ENCODE peak calls at places on chromosomes 12 and 14, in eight cellular contexts. One of them, this sample, is unnamed.

GRCh38 chr12:95202691-95203476 is 14.4 kb downstream of the FGD6 start:
- DNase-seq in GM10248: no peak
- DNase-seq in NCI-H1105: no peak
- DNase-seq in BJ: no peak
- DNase-seq in GM23338: no peak
- DNase-seq in AG08395: no peak
- DNase-seq in pons: no peak
- DNase-seq in right cardiac atrium: no peak
- DNase-seq in this sample: no peak

GRCh38 chr14:69879175-69880047 is at the start of gene SMOC1:
- DNase-seq in GM10248: peak
- DNase-seq in NCI-H1105: peak
- DNase-seq in BJ: no peak
- DNase-seq in GM23338: peak
- DNase-seq in AG08395: no peak
- DNase-seq in pons: peak
- DNase-seq in right cardiac atrium: peak
- DNase-seq in this sample: no peak

GRCh38 chr12:93089805-93090569 is 160.9 kb upstream of the EEA1 start:
- DNase-seq in GM10248: no peak
- DNase-seq in NCI-H1105: no peak
- DNase-seq in BJ: peak
- DNase-seq in GM23338: no peak
- DNase-seq in AG08395: no peak
- DNase-seq in pons: no peak
- DNase-seq in right cardiac atrium: no peak
- DNase-seq in this sample: no peak

GRCh38 chr12:53735556-53735955 is 8.3 kb upstream of the CALCOCO1 start:
- DNase-seq in GM10248: no peak
- DNase-seq in NCI-H1105: no peak
- DNase-seq in BJ: no peak
- DNase-seq in GM23338: no peak
- DNase-seq in AG08395: no peak
- DNase-seq in pons: no peak
- DNase-seq in right cardiac atrium: peak
- DNase-seq in this sample: no peak

GRCh38 chr14:70886421-70887206 is 20.6 kb upstream of the PCNX1 start:
- DNase-seq in GM10248: no peak
- DNase-seq in NCI-H1105: no peak
- DNase-seq in BJ: no peak
- DNase-seq in GM23338: no peak
- DNase-seq in AG08395: no peak
- DNase-seq in pons: peak
- DNase-seq in right cardiac atrium: no peak
- DNase-seq in this sample: no peak

GRCh38 chr12:75816892-75817291 is 214.7 kb downstream of the PHLDA1 start:
- DNase-seq in GM10248: no peak
- DNase-seq in NCI-H1105: peak
- DNase-seq in BJ: no peak
- DNase-seq in GM23338: no peak
- DNase-seq in AG08395: peak
- DNase-seq in pons: no peak
- DNase-seq in right cardiac atrium: no peak
- DNase-seq in this sample: no peak

GRCh38 chr14:32932921-32933622 is 5.6 kb upstream of the NPAS3 start:
- DNase-seq in GM10248: no peak
- DNase-seq in NCI-H1105: no peak
- DNase-seq in BJ: no peak
- DNase-seq in GM23338: peak
- DNase-seq in AG08395: no peak
- DNase-seq in pons: no peak
- DNase-seq in right cardiac atrium: peak
- DNase-seq in this sample: no peak

GRCh38 chr14:94387051-94388026 is 1.1 kb downstream of the SERPINA1 start:
- DNase-seq in GM10248: no peak
- DNase-seq in NCI-H1105: no peak
- DNase-seq in BJ: no peak
- DNase-seq in GM23338: no peak
- DNase-seq in AG08395: no peak
- DNase-seq in pons: no peak
- DNase-seq in right cardiac atrium: no peak
- DNase-seq in this sample: no peak

GRCh38 chr12:76866726-76867125 is 12.1 kb downstream of the CSRP2 start:
- DNase-seq in GM10248: no peak
- DNase-seq in NCI-H1105: no peak
- DNase-seq in BJ: peak
- DNase-seq in GM23338: no peak
- DNase-seq in AG08395: peak
- DNase-seq in pons: no peak
- DNase-seq in right cardiac atrium: no peak
- DNase-seq in this sample: no peak

GRCh38 chr12:12461923-12462315 is 100.7 kb downstream of the DUSP16 start:
- DNase-seq in GM10248: no peak
- DNase-seq in NCI-H1105: no peak
- DNase-seq in BJ: no peak
- DNase-seq in GM23338: no peak
- DNase-seq in AG08395: no peak
- DNase-seq in pons: no peak
- DNase-seq in right cardiac atrium: no peak
- DNase-seq in this sample: no peak

GRCh38 chr12:77130193-77130592 is 64.8 kb upstream of the E2F7 start:
- DNase-seq in GM10248: no peak
- DNase-seq in NCI-H1105: no peak
- DNase-seq in BJ: no peak
- DNase-seq in GM23338: no peak
- DNase-seq in AG08395: no peak
- DNase-seq in pons: no peak
- DNase-seq in right cardiac atrium: no peak
- DNase-seq in this sample: no peak